ENCODE peak calls at places on chromosomes 6 and 20, in four cellular contexts. Q is osteocyte, F is lower lobe of right lung, U is neural crest cell. P is an unnamed sample.

GRCh38 chr6:2858678-2859324 is 17.1 kb upstream of the SERPINB1 start:
- DNase-seq in U (no peak), F (no peak), Q (peak; percentile 69), P (no peak)

GRCh38 chr20:7285918-7286556 is 518.6 kb downstream of the BMP2 start:
- DNase-seq in F (peak; percentile 62), Q (peak; percentile 86), U (peak; percentile 77), P (peak; percentile 81)

GRCh38 chr20:62651285-62652021 is 9.2 kb downstream of the SLCO4A1 start:
- DNase-seq in F (peak; percentile 78), Q (no peak), U (no peak), P (no peak)

GRCh38 chr6:146028250-146028789 is 542 bp upstream of the GRM1 start:
- DNase-seq in Q (peak; percentile 88), F (peak; percentile 63), U (peak; percentile 80), P (peak; percentile 93)

GRCh38 chr20:13783528-13783927 is 1.2 kb downstream of the ESF1 start:
- DNase-seq in Q (no peak), U (no peak), F (peak; percentile 28), P (no peak)

GRCh38 chr6:27295301-27296079 is 16.6 kb downstream of the POM121L2 start:
- DNase-seq in F (no peak), Q (no peak), U (peak; percentile 32), P (peak; percentile 33)

GRCh38 chr6:67045076-67045475 is 1338.0 kb upstream of the EYS start:
- DNase-seq in Q (no peak), F (no peak), U (no peak), P (no peak)

GRCh38 chr20:62924567-62925419 is 1.5 kb downstream of the DIDO1 start:
- DNase-seq in U (no peak), Q (no peak), F (peak; percentile 38), P (no peak)

GRCh38 chr20:59585714-59586404 is 18.5 kb upstream of the PHACTR3 start:
- DNase-seq in Q (no peak), F (no peak), U (no peak), P (no peak)

GRCh38 chr20:47152078-47152477 is 204.4 kb downstream of the ZMYND8 start:
- DNase-seq in Q (no peak), F (no peak), U (no peak), P (no peak)

GRCh38 chr6:11288065-11288464 is 55.6 kb upstream of the NEDD9 start:
- DNase-seq in F (peak; percentile 88), Q (no peak), U (no peak), P (no peak)

GRCh38 chr6:151445482-151445881 is 6.4 kb downstream of the RMND1 start:
- DNase-seq in F (no peak), U (no peak), Q (no peak), P (no peak)

GRCh38 chr6:141488466-141488865 is 644.3 kb upstream of the GJE1 start:
- DNase-seq in F (no peak), Q (no peak), U (no peak), P (no peak)

GRCh38 chr6:52360601-52361346 is 1.2 kb upstream of the PAQR8 start:
- DNase-seq in F (no peak), Q (no peak), U (no peak), P (no peak)

GRCh38 chr20:57442888-57443239 is 51.7 kb downstream of the RBM38 start:
- DNase-seq in F (no peak), U (no peak), Q (no peak), P (no peak)

GRCh38 chr6:78243519-78243918 is 590.7 kb downstream of the MEI4 start:
- DNase-seq in F (no peak), U (no peak), Q (no peak), P (no peak)

GRCh38 chr6:128508588-128509296 is 11.7 kb downstream of the PTPRK start:
- DNase-seq in U (no peak), Q (no peak), F (no peak), P (no peak)

GRCh38 chr6:125826695-125827463 is 36.1 kb downstream of the NCOA7 start:
- DNase-seq in U (no peak), Q (no peak), F (no peak), P (no peak)

GRCh38 chr6:128464790-128465189 is 55.6 kb downstream of the PTPRK start:
- DNase-seq in F (no peak), Q (no peak), U (no peak), P (no peak)

GRCh38 chr6:2688416-2689064 is 62.2 kb downstream of the MYLK4 start:
- DNase-seq in U (no peak), F (no peak), Q (peak; percentile 27), P (no peak)

GRCh38 chr20:2820084-2820895 is 4.1 kb downstream of the TMEM239 start:
- DNase-seq in Q (peak; percentile 72), U (no peak), F (no peak), P (peak; percentile 53)

GRCh38 chr6:158939255-158940170 is 60.5 kb downstream of the RSPH3 start:
- DNase-seq in U (no peak), F (no peak), Q (no peak), P (no peak)

GRCh38 chr20:36339646-36340592 is 33.8 kb downstream of the DLGAP4 start:
- DNase-seq in U (no peak), Q (no peak), F (no peak), P (no peak)

GRCh38 chr20:17622086-17622850 is 52.4 kb downstream of the DSTN start:
- DNase-seq in F (peak; percentile 26), Q (no peak), U (no peak), P (peak; percentile 1)

GRCh38 chr20:41172296-41173140 is 35.2 kb downstream of the PLCG1 start:
- DNase-seq in U (no peak), F (no peak), Q (peak; percentile 79), P (no peak)

GRCh38 chr6:169062272-169062671 is 191.4 kb downstream of the THBS2 start:
- DNase-seq in F (no peak), U (no peak), Q (no peak), P (no peak)

DNA sequence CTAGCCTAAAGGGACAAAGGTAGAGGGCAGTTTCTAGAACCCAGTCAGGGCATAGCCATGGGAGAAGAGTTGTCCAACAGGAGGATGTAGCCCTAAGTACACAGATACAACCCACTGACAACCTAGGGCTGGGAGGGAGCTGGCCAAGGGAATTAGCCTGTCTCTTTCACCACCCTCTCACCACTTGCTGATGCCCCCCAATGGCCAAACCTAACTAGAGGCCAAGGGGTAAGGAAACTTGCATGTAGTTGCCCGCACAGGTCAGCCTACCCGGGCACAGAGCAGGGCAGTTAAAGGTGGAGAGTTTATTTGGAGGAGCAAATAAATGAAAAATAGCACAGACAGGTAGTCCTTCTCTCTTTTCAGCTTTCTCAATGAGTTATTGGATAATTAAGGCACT is 143.3 kb downstream of the LRFN2 start:
- DNase-seq in Q (no peak), F (no peak), U (no peak), P (no peak)
- TF ChIP-seq CTCF in Q (no peak), F (no peak), U (no peak), P (no peak)

DNA sequence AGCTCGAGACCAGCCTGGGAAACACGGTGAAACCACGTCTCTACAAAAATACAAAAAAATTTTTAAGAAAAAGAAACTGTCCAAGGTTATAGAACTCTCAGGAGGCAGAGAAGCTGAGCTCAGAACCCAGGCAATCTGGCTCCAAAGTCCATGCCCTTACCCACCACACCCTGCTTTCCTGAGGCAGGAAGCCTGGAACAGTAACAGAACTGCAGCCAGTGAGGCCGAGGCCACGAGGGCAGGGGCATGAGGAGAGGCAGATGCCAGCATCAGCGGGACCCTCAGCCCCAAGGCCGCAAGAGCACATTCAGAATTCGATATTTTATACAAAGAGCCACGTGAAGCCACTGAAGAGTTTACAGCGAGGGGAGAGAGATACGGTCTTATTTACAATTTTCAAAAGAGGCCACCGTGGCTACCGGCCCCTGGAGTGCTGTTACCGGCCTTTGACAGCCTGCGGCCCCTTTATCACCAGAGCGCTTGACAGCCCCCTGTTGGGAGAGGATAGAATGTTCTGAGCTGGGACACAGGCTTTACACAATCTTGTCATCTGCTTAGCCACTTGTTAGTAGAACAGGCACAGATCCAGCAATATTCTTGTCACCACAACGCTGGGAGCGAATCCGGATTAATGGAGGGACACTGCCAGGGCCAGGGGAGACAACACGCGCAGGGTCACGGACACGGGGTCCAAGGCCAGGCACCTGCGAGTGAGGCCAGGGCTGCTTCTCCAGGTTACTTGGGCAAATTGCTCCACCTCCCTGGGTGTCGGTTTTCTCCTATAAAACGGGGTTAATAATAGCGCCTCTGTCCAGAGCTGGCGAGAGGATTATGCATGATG is 5.6 kb downstream of the SPATA2 start:
- DNase-seq in F (no peak), Q (no peak), U (no peak), P (peak; percentile 61)
- TF ChIP-seq CTCF in F (peak; percentile 36), Q (no peak), U (peak; percentile 56), P (peak; percentile 58)

DNA sequence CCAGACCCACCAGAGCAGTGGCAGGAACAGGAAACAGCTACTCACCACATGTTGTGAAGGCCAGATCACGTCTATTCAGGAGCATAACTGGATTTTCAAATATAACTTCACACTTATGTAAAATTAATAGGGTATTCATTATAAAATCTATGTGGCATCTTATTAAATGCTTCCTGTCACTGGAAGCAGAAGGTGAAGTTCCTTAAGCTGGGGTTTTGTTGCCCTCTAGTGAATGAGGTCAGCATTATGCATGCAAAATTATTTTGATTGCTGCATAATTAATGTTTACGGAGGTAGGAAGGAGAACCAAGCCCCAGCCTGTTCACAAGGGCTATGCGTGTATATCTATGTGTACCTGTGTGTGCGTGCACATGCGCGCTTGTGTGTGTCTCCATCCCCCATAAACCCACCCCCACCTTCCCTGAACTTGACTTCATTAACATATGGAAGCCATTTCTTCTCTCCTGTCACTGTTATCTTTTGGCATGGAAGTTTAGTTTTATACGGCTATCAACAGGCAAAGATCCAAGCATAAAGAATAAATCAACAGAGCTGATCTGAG is 90.3 kb upstream of the CDH4 start:
- DNase-seq in U (no peak), F (no peak), Q (no peak), P (no peak)
- TF ChIP-seq CTCF in U (no peak), F (no peak), Q (no peak), P (no peak)

DNA sequence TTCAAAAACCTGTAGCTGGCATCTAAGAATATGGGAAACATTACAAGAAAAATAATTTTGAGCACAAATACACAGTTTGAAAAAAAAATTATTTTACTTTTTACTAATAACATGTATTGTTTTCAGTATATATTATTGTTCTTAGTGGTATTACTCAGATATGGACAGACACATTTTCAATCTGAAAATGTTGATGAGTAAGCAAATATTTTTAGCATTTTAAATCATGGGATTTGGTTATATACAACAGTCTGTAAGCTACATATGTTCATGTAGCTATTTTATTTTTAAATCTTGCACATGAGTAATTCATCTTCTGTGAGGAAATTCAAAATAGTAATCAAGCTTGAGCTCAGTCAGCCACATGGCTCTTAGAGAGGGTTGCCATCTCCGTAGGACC is 471.9 kb downstream of the QKI start:
- DNase-seq in U (no peak), Q (no peak), F (no peak), P (no peak)
- TF ChIP-seq CTCF in U (no peak), Q (no peak), F (no peak), P (no peak)

DNA sequence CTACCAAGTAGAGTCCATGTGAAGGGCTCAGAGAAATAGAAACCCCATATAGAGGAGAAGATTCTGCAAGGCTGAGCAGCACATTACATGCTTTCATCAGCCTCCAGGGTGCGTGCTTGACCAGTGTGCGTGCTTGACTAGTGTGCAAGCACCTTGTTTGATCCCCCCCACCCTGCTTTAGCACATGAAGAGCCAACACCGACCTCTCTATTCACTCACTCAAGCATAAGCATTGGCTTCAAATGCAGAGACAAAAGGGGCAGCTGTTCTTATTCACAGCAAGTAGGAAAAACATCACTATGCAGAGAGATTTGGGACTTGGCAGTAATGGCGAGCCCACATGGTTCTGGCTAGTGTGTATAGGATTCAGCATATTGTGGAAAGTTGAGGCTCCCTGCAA is 278.7 kb upstream of the RNF217 start:
- DNase-seq in F (no peak), U (no peak), Q (no peak), P (no peak)
- TF ChIP-seq CTCF in F (no peak), U (no peak), Q (no peak), P (no peak)